ENCODE peak calls at places on chromosomes 11 and 22, in seven cellular contexts. Y is IMR-90, B is H9, N is trophoblast cell, W is mesenchymal stem cell, J is H1, X is neuronal stem cell. Z is an unnamed sample.

GRCh38 chr11:124315052-124315451 is 1.3 kb upstream of the OR8D1 start:
- DNase-seq in Y (peak; percentile 80), B (no peak), N (no peak), W (peak; percentile 77), J (no peak), X (no peak), Z (no peak)

GRCh38 chr11:28836285-28837081 is 728.3 kb downstream of the METTL15 start:
- DNase-seq in Y (peak; percentile 99), B (no peak), N (no peak), W (peak; percentile 86), J (no peak), X (peak; percentile 26), Z (peak; percentile 29)

GRCh38 chr11:91871048-91871447 is 353.6 kb upstream of the FAT3 start:
- DNase-seq in Y (no peak), B (no peak), N (no peak), W (no peak), J (no peak), X (no peak), Z (no peak)

GRCh38 chr11:75639752-75640151 is 29.1 kb downstream of the MAP6 start:
- DNase-seq in Y (peak; percentile 59), B (no peak), N (peak; percentile 21), W (peak; percentile 72), J (no peak), X (no peak), Z (peak; percentile 90)

GRCh38 chr11:32792948-32793475 is 1.4 kb downstream of the CCDC73 start:
- DNase-seq in Y (peak; percentile 27), B (peak; percentile 36), N (peak; percentile 85), W (peak; percentile 46), J (peak; percentile 9), X (peak; percentile 27), Z (peak; percentile 22)

GRCh38 chr11:17564687-17565042 is 17.6 kb downstream of the OTOG start:
- DNase-seq in Y (no peak), B (peak; percentile 38), N (no peak), W (no peak), J (no peak), X (no peak), Z (peak; percentile 36)

GRCh38 chr22:44050766-44051747 is 27.0 kb downstream of the PARVB start:
- DNase-seq in Y (no peak), B (no peak), N (no peak), W (no peak), J (no peak), X (no peak), Z (no peak)

GRCh38 chr22:48438096-48438495 is 1389.6 kb downstream of the BRD1 start:
- DNase-seq in Y (no peak), B (no peak), N (no peak), W (no peak), J (no peak), X (no peak), Z (no peak)

GRCh38 chr11:33694346-33695050 is 6.1 kb downstream of the C11orf91 start:
- DNase-seq in Y (no peak), B (no peak), N (no peak), W (no peak), J (no peak), X (no peak), Z (no peak)

GRCh38 chr22:17703811-17704210 is 65.3 kb downstream of the BCL2L13 start:
- DNase-seq in Y (peak; percentile 55), B (no peak), N (no peak), W (no peak), J (no peak), X (no peak), Z (no peak)

GRCh38 chr11:16737860-16738197 is 618 bp upstream of the C11orf58 start:
- DNase-seq in Y (peak; percentile 4), B (no peak), N (no peak), W (no peak), J (no peak), X (peak; percentile 15), Z (no peak)

GRCh38 chr11:1130276-1131032 is 27.3 kb upstream of the MUC5AC start:
- DNase-seq in Y (no peak), B (no peak), N (no peak), W (no peak), J (no peak), X (no peak), Z (no peak)

GRCh38 chr11:129323896-129324522 is 51.6 kb upstream of the BARX2 start:
- DNase-seq in Y (peak; percentile 28), B (no peak), N (peak; percentile 41), W (peak; percentile 69), J (no peak), X (no peak), Z (no peak)

GRCh38 chr11:9574556-9574805 is 1.0 kb downstream of the WEE1 start:
- DNase-seq in Y (no peak), B (no peak), N (no peak), W (no peak), J (no peak), X (no peak), Z (peak; percentile 34)

GRCh38 chr11:121657191-121657590 is 204.4 kb upstream of the SORL1-AS1 start:
- DNase-seq in Y (no peak), B (no peak), N (no peak), W (no peak), J (no peak), X (no peak), Z (no peak)

GRCh38 chr11:32426192-32426591 is 9.1 kb downstream of the WT1 start:
- DNase-seq in Y (no peak), B (no peak), N (no peak), W (no peak), J (no peak), X (no peak), Z (no peak)

GRCh38 chr11:131666617-131667016 is 296.2 kb downstream of the NTM start:
- DNase-seq in Y (peak; percentile 70), B (no peak), N (peak; percentile 45), W (no peak), J (no peak), X (no peak), Z (no peak)

GRCh38 chr11:14554959-14555358 is 34.8 kb upstream of the PSMA1 start:
- DNase-seq in Y (no peak), B (no peak), N (no peak), W (peak; percentile 95), J (no peak), X (no peak), Z (no peak)

GRCh38 chr11:64546176-64546575 is 44.8 kb upstream of the SLC22A12 start:
- DNase-seq in Y (no peak), B (no peak), N (no peak), W (no peak), J (no peak), X (no peak), Z (no peak)
- H2BK120ac ChIP-seq in Y (no peak overlapping the region), B (no peak overlapping the region), N (no peak overlapping the region), W (no peak overlapping the region), J (no peak overlapping the region), X (no peak overlapping the region), Z (no peak overlapping the region)

GRCh38 chr22:23762866-23763578 is at the start of gene C22orf15:
- DNase-seq in Y (peak; percentile 29), B (peak; percentile 77), N (no peak), W (peak; percentile 58), J (no peak), X (no peak), Z (peak; percentile 83)
- H3K27ac ChIP-seq in Y (no peak within 1 kb of the TSS), B (no peak within 1 kb of the TSS), N (no peak within 1 kb of the TSS), W (no peak within 1 kb of the TSS), J (no peak within 1 kb of the TSS), X (peak within 1 kb of the TSS; percentile 47), Z (no peak within 1 kb of the TSS)

GRCh38 chr22:37459211-37459610 is 27.0 kb downstream of the MFNG start:
- DNase-seq in Y (no peak), B (no peak), N (no peak), W (no peak), J (no peak), X (no peak), Z (no peak)
- H2BK120ac ChIP-seq in Y (no peak overlapping the region), B (no peak overlapping the region), N (no peak overlapping the region), W (no peak overlapping the region), J (no peak overlapping the region), X (no peak overlapping the region), Z (no peak overlapping the region)

GRCh38 chr11:72069787-72070251 is 10.5 kb downstream of the NUMA1 start:
- DNase-seq in Y (peak; percentile 84), B (peak; percentile 42), N (peak; percentile 87), W (peak; percentile 88), J (no peak), X (no peak), Z (peak; percentile 71)
- H3K27ac ChIP-seq in Y (peak overlapping the region; percentile 73), B (no peak overlapping the region), N (peak overlapping the region; percentile 45), W (peak overlapping the region; percentile 83), J (peak overlapping the region; percentile 46), X (no peak overlapping the region), Z (no peak overlapping the region)

GRCh38 chr11:62502030-62502730 is 44.4 kb downstream of the AHNAK start:
- DNase-seq in Y (no peak), B (no peak), N (no peak), W (no peak), J (no peak), X (no peak), Z (no peak)
- H2BK120ac ChIP-seq in Y (no peak overlapping the region), B (no peak overlapping the region), N (peak overlapping the region; percentile 84), W (no peak overlapping the region), J (no peak overlapping the region), X (no peak overlapping the region), Z (no peak overlapping the region)

GRCh38 chr22:25351631-25352293 is 132.3 kb downstream of the CRYBB2 start:
- DNase-seq in Y (no peak), B (no peak), N (no peak), W (no peak), J (no peak), X (no peak), Z (no peak)

GRCh38 chr22:25350551-25350971 is 131.1 kb downstream of the CRYBB2 start:
- DNase-seq in Y (no peak), B (peak; percentile 52), N (no peak), W (no peak), J (no peak), X (no peak), Z (no peak)

GRCh38 chr22:25354456-25354855 is 135.0 kb downstream of the CRYBB2 start:
- DNase-seq in Y (no peak), B (no peak), N (no peak), W (no peak), J (no peak), X (no peak), Z (no peak)

GRCh38 chr22:25353516-25354445 is 134.3 kb downstream of the CRYBB2 start:
- DNase-seq in Y (no peak), B (no peak), N (no peak), W (no peak), J (no peak), X (no peak), Z (no peak)

DNA sequence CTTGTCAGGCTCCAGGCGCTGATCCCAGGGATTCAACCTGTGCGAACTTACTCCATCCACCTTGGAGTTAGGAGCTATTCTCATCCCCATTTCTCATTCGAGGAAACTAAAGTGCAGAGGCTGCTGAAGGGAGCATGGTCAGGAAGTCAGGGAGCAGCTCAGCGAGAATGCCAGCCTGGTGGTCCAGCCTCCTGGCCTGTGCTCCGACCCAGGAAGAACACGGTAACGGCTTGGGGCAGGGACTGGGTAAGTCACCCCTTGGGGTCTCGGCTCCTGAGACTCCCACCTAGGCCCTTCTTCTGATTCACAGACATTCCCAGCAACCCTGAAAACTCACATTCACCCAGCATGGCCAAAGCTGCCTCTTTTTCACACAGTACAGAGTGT is 132.8 kb downstream of the CRYBB2 start:
- DNase-seq in Y (no peak), B (no peak), N (no peak), W (no peak), J (no peak), X (no peak), Z (no peak)
- H3K27ac ChIP-seq in Y (no peak overlapping the region), B (no peak overlapping the region), N (no peak overlapping the region), W (no peak overlapping the region), J (no peak overlapping the region), X (no peak overlapping the region), Z (no peak overlapping the region)